ENCODE peak calls at places on chromosome 11, in five cellular contexts. U is mucosa of descending colon, A is esophagus squamous epithelium, E is heart right ventricle, X is stomach. R is an unnamed sample.
A peak's percentile ranks its signal among the peaks of the same experiment; 100 is the strongest.

GRCh38 chr11:7639643-7640025 is 33.7 kb downstream of the CYB5R2 start:
- DNase-seq in X (peak; percentile 83), A (no peak), E (no peak), U (peak; percentile 82), R (no peak)

GRCh38 chr11:116644948-116645305 is 127.9 kb downstream of the BUD13 start:
- DNase-seq in A (no peak), U (no peak), X (no peak), E (no peak), R (no peak)

GRCh38 chr11:119814766-119815165 is 85.8 kb upstream of the NECTIN1 start:
- DNase-seq in U (no peak), A (no peak), X (no peak), E (no peak), R (no peak)

GRCh38 chr11:73198677-73199076 is 19.4 kb upstream of the P2RY2 start:
- DNase-seq in E (no peak), U (no peak), X (no peak), A (no peak), R (no peak)

GRCh38 chr11:35145249-35145648 is 6.3 kb downstream of the CD44 start:
- DNase-seq in A (no peak), E (no peak), X (peak; percentile 50), U (peak; percentile 71), R (no peak)

GRCh38 chr11:62702241-62702640 is 5.0 kb downstream of the BSCL2 start:
- DNase-seq in X (no peak), E (no peak), U (peak; percentile 12), A (no peak), R (no peak)

GRCh38 chr11:134742956-134743808 is 331.1 kb upstream of the B3GAT1 start:
- DNase-seq in U (no peak), X (no peak), A (no peak), E (no peak), R (no peak)

GRCh38 chr11:129440028-129440630 is 64.5 kb downstream of the BARX2 start:
- DNase-seq in X (no peak), E (no peak), U (no peak), A (no peak), R (no peak)

GRCh38 chr11:73028621-73029020 is 113.5 kb downstream of the FCHSD2 start:
- DNase-seq in A (no peak), E (no peak), U (no peak), X (no peak), R (no peak)

GRCh38 chr11:112786886-112787530 is 174.2 kb upstream of the NCAM1 start:
- DNase-seq in U (no peak), X (no peak), E (no peak), A (no peak), R (no peak)

GRCh38 chr11:122434786-122435185 is 220.7 kb upstream of the UBASH3B start:
- DNase-seq in U (no peak), X (no peak), E (no peak), A (no peak), R (no peak)

GRCh38 chr11:7672960-7673723 is at the start of gene CYB5R2:
- DNase-seq in X (peak; percentile 80), A (no peak), E (peak; percentile 75), U (peak; percentile 83), R (no peak)

GRCh38 chr11:63710476-63711217 is 29.3 kb downstream of the RTN3 start:
- DNase-seq in A (no peak), U (no peak), E (no peak), X (no peak), R (no peak)

GRCh38 chr11:31987118-31988005 is 103.5 kb upstream of the RCN1 start:
- DNase-seq in U (no peak), E (no peak), A (no peak), X (no peak), R (peak; percentile 72)

GRCh38 chr11:44133335-44133946 is 38.0 kb downstream of the EXT2 start:
- DNase-seq in X (no peak), A (no peak), E (no peak), U (no peak), R (no peak)

GRCh38 chr11:65391007-65391406 is 4.6 kb downstream of the FRMD8 start:
- DNase-seq in U (peak; percentile 36), E (peak; percentile 59), A (no peak), X (no peak), R (no peak)

GRCh38 chr11:21582791-21583190 is 610.1 kb upstream of the ANO5 start:
- DNase-seq in A (no peak), E (no peak), X (no peak), U (no peak), R (no peak)

GRCh38 chr11:21588754-21589153 is 604.1 kb upstream of the ANO5 start:
- DNase-seq in A (no peak), U (no peak), E (no peak), X (no peak), R (no peak)
- TF ChIP-seq CTCF in A (no peak), U (no peak), E (no peak), X (no peak), R (no peak)

GRCh38 chr11:33658195-33658900 is 42.3 kb downstream of the C11orf91 start:
- DNase-seq in U (no peak), E (no peak), A (no peak), X (no peak), R (no peak)
- TF ChIP-seq CTCF in U (no peak), E (no peak), A (no peak), X (no peak), R (no peak)

GRCh38 chr11:29448246-29448877 is 568.5 kb downstream of the KCNA4 start:
- DNase-seq in E (no peak), U (no peak), A (no peak), X (no peak), R (no peak)
- TF ChIP-seq CTCF in E (peak; percentile 17), U (no peak), A (no peak), X (no peak), R (peak; percentile 20)

GRCh38 chr11:56700242-56700918 is 1.5 kb downstream of the OR9G1 start:
- DNase-seq in E (no peak), A (no peak), U (no peak), X (no peak), R (no peak)
- TF ChIP-seq CTCF in E (no peak), A (no peak), U (no peak), X (no peak), R (no peak)

GRCh38 chr11:10514210-10514609 is 26.8 kb downstream of the RNF141 start:
- DNase-seq in X (no peak), E (no peak), A (no peak), U (no peak), R (no peak)
- TF ChIP-seq CTCF in X (peak; percentile 6), E (peak; percentile 24), A (peak; percentile 36), U (no peak), R (peak; percentile 43)

GRCh38 chr11:16880184-16880583 is 134.0 kb downstream of the PLEKHA7 start:
- DNase-seq in A (no peak), E (no peak), X (no peak), U (no peak), R (no peak)

GRCh38 chr11:16883179-16883578 is 131.0 kb downstream of the PLEKHA7 start:
- DNase-seq in E (peak; percentile 27), A (no peak), X (peak; percentile 34), U (no peak), R (no peak)

GRCh38 chr11:16879690-16880089 is 134.5 kb downstream of the PLEKHA7 start:
- DNase-seq in X (no peak), U (no peak), A (no peak), E (no peak), R (no peak)

GRCh38 chr11:16881766-16882165 is 132.4 kb downstream of the PLEKHA7 start:
- DNase-seq in E (no peak), U (no peak), X (no peak), A (no peak), R (no peak)

DNA sequence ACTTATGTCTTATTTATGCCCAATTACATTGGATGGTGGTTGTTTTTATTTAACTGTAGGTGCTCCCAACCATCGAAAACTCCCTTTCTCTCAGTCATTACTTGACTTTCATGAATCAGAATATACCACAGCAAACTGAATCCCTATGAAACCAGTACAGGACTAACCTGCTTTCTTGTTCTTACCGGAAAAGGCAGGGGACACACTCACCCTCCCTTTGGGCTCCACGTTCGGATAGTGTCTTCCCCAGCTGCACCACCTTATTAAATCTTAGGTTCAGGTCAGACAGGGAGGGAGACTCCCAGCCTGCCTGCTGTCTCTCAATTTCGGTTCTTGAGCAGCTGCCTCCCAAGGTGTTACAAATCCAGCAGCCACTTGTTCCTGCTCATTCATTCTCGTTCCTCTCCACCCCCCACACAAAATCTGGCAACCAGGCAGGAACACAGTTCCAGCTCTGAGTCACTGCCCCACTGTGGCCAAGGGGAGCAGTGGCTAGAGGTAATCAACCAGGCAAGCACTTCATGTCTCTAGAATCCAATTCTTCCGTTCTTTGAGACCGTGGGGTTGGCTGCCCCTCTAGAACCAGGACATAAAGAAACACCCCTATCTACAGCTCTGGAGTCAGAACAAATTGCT is 133.0 kb downstream of the PLEKHA7 start:
- DNase-seq in E (peak; percentile 70), A (no peak), X (peak; percentile 76), U (no peak), R (no peak)
- TF ChIP-seq CTCF in E (peak; percentile 28), A (no peak), X (no peak), U (no peak), R (no peak)

DNA sequence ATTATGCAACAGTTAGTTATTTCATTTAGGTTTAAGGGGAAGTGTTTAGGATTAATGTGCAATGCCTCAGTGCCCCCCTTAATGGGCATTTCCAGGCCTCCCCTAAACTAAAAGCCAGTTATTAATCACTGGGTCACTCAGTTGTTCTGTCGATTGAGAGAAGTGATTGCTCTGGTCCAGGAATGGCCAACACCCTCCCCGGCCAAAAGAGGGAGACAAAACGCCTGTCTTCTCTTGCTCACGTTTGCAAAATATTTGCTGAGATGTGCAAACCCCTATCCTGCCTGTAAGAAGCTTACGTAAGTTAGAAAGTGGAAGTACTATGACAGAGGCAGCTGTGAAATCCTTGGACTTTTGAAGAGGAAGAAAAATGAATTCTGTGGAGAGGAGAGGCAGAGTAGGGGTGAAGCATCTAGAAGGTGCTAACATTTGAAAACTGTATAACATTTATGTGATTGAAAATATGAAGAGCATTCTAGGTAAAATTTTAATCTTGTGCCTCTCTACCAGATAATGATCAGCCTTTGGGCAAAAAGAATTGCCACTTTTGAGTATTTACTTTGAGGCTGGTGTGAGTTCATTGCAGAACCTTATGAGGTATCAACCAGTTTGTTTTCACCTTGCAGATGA is 37.7 kb downstream of the NTM start:
- DNase-seq in E (peak; percentile 24), U (no peak), X (peak; percentile 33), A (no peak), R (peak; percentile 64)
- TF ChIP-seq CTCF in E (no peak), U (no peak), X (no peak), A (peak; percentile 16), R (peak; percentile 52)

R was measured in glutamatergic neuron.